ENCODE peak calls at places on chromosomes 13 and 19, in five cellular contexts. J is GM12878, F is GM12891, K is H1, N is K562. E is an unnamed sample.

GRCh38 chr19:42328854-42329253 is 3.4 kb downstream of the MEGF8 start:
- DNase-seq in J (no peak), F (no peak), K (no peak), N (no peak), E (no peak)

GRCh38 chr19:11539495-11540365 is 1.1 kb downstream of the CNN1 start:
- DNase-seq in J (no peak), K (no peak), N (peak; percentile 85), F (no peak), E (no peak)

GRCh38 chr19:2469102-2469914 is 6.6 kb upstream of the GADD45B start:
- DNase-seq in N (peak; percentile 58), J (no peak), K (no peak), F (no peak), E (no peak)

GRCh38 chr19:42207767-42208259 is 9.7 kb downstream of the DEDD2 start:
- DNase-seq in J (no peak), K (no peak), F (no peak), N (peak; percentile 70), E (no peak)

GRCh38 chr19:19656451-19657396 is 6.8 kb downstream of the ATP13A1 start:
- DNase-seq in N (no peak), F (peak; percentile 17), J (no peak), K (no peak), E (peak; percentile 23)

GRCh38 chr13:101529419-101529818 is 76.9 kb downstream of the ITGBL1 start:
- DNase-seq in K (no peak), N (no peak), F (no peak), J (no peak), E (no peak)

GRCh38 chr13:75762066-75762937 is 126.2 kb downstream of the LMO7 start:
- DNase-seq in F (no peak), K (no peak), N (no peak), J (peak; percentile 84), E (no peak)

GRCh38 chr13:112032186-112032835 is 34.6 kb upstream of the SOX1 start:
- DNase-seq in K (no peak), F (no peak), N (no peak), J (no peak), E (no peak)

GRCh38 chr13:66424417-66424816 is 805.7 kb downstream of the PCDH9 start:
- DNase-seq in J (no peak), N (no peak), K (no peak), F (no peak), E (no peak)

GRCh38 chr13:48818495-48818961 is 157.2 kb upstream of the FNDC3A start:
- DNase-seq in N (no peak), F (no peak), J (no peak), K (no peak), E (no peak)

GRCh38 chr19:18310118-18310909 is 12.6 kb downstream of the LSM4 start:
- DNase-seq in N (no peak), K (no peak), F (no peak), J (no peak), E (no peak)

GRCh38 chr13:33524086-33524485 is 238.5 kb upstream of the STARD13 start:
- DNase-seq in K (no peak), F (no peak), J (no peak), N (no peak), E (no peak)

GRCh38 chr13:31761951-31762350 is 22.6 kb downstream of the RXFP2 start:
- DNase-seq in F (no peak), J (no peak), K (no peak), N (no peak), E (no peak)

GRCh38 chr13:70339738-70340137 is 231.5 kb upstream of the KLHL1 start:
- DNase-seq in N (peak; percentile 0), K (peak; percentile 19), F (no peak), J (no peak), E (no peak)

GRCh38 chr19:45632468-45633196 is 6.6 kb downstream of the EML2 start:
- DNase-seq in N (peak; percentile 89), K (no peak), F (no peak), J (no peak), E (no peak)

GRCh38 chr13:110354209-110354627 is 47.1 kb downstream of the COL4A2 start:
- DNase-seq in K (no peak), N (no peak), J (no peak), F (no peak), E (no peak)

GRCh38 chr13:39483326-39483725 is 119.7 kb downstream of the LHFPL6 start:
- DNase-seq in K (no peak), F (no peak), J (no peak), N (no peak), E (no peak)

GRCh38 chr19:55336101-55336500 is 3.6 kb upstream of the KMT5C start:
- DNase-seq in J (no peak), N (no peak), F (no peak), K (no peak), E (no peak)

GRCh38 chr19:10653732-10654609 is at the start of gene ILF3:
- DNase-seq in J (peak; percentile 100), N (peak; percentile 100), K (peak; percentile 100), F (peak; percentile 89), E (peak; percentile 88)

GRCh38 chr19:4970558-4971423 is 1.9 kb downstream of the KDM4B start:
- DNase-seq in F (no peak), K (no peak), N (peak; percentile 60), J (no peak), E (no peak)
- TF ChIP-seq TAF1 in F (no peak), K (no peak), N (no peak), J (no peak), E (no peak)

GRCh38 chr19:50008532-50008931 is 16.6 kb downstream of the VRK3 start:
- DNase-seq in N (peak; percentile 58), K (no peak), F (no peak), J (no peak), E (no peak)
- TF ChIP-seq POLR2AphosphoS5 in N (no peak), K (no peak), F (no peak), J (no peak), E (no peak)

GRCh38 chr19:46862974-46863632 is 2.3 kb downstream of the ARHGAP35 start:
- DNase-seq in K (no peak), N (peak; percentile 70), F (no peak), J (no peak), E (no peak)
- TF ChIP-seq POLR2A in K (no peak), N (no peak), F (no peak), J (no peak), E (no peak)

GRCh38 chr19:51372021-51372648 is 319 bp downstream of the NKG7 start:
- DNase-seq in K (no peak), F (no peak), N (no peak), J (no peak), E (no peak)

GRCh38 chr19:51377422-51377821 is 5.0 kb upstream of the NKG7 start:
- DNase-seq in N (no peak), F (no peak), J (no peak), K (no peak), E (no peak)

GRCh38 chr19:51372649-51373504 is at the start of gene NKG7:
- DNase-seq in K (no peak), N (peak; percentile 56), J (peak; percentile 68), F (no peak), E (no peak)

GRCh38 chr19:51371186-51371690 is 1.2 kb downstream of the NKG7 start:
- DNase-seq in N (no peak), K (no peak), F (no peak), J (no peak), E (no peak)

DNA sequence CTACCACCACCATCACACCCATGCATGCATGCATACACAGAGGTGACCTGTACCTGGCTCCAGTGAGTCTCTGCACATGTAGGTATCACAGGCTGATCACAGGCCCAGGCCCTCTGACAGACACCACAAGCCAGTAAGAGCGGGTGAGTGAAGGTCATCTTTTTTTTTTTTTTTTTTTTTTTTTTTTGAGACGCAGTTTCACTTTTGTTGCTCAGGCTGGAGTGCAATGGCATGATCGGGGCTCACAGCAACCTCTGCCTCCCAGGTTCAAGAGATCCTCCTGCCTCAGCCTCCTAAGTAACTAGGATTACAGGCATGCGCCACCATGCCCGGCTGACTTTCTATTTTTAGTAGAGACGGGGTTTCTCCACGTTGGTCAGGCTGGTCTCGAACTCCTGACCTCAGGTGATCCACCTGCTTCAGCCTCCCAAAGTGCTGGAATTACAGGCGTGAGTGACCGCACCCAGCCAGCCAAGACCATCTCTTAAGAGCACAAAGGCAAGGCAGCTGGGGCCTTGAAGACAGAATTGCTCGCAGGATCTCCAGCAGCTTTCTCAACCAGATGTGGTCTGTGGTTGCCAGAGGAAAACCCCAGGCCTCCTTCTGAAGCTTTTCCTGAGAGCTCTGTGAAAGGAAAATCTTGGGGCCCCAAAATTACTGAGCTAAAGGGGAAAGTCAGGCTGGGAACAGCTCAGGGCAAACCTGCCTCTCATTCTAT is 3.2 kb upstream of the NKG7 start:
- DNase-seq in J (peak; percentile 61), N (no peak), K (no peak), F (no peak), E (no peak)
- TF ChIP-seq TAF1 in J (no peak), N (no peak), K (no peak), F (no peak), E (no peak)

GRCh38 chr13:29175245-29175873 is 355.2 kb downstream of the MTUS2 start:
- DNase-seq in J (no peak), F (no peak), K (no peak), N (no peak), E (no peak)
- TF ChIP-seq POLR2AphosphoS5 in J (no peak), F (no peak), K (no peak), N (no peak), E (no peak)